ENCODE peak calls at places on chromosomes 5 and 9, in eight cellular contexts. Q is stomach; S is naive thymus-derived CD4-positive, alpha-beta T cell; W is body of pancreas; F is mesendoderm; U is CD4-positive, alpha-beta memory T cell; P is right atrium auricular region; T is esophagus squamous epithelium. A is an unnamed sample. For H3K36me3 and H3K27me3, the result is how much of the 10 kb centered on the place peaks cover.

GRCh38 chr9:114417511-114417910 is 29.7 kb upstream of the AKNA start:
- DNase-seq in S (no peak), Q (no peak), T (no peak), P (no peak), U (no peak), W (no peak), F (no peak), A (no peak)

GRCh38 chr5:138305797-138306196 is 25.8 kb downstream of the CDC25C start:
- DNase-seq in F (no peak), T (no peak), P (peak), Q (peak), S (no peak), W (peak), U (no peak), A (no peak)

GRCh38 chr9:122374885-122375420 is 4.1 kb downstream of the PTGS1 start:
- DNase-seq in S (no peak), F (peak), Q (peak), P (peak), T (no peak), U (no peak), W (peak), A (peak)

GRCh38 chr5:147818290-147818689 is 13.2 kb downstream of the SPINK1 start:
- DNase-seq in U (no peak), S (no peak), P (no peak), T (no peak), W (no peak), F (no peak), Q (no peak), A (no peak)

GRCh38 chr5:73655521-73656160 is 29.6 kb downstream of the ARHGEF28 start:
- DNase-seq in Q (no peak), P (no peak), U (no peak), T (no peak), S (no peak), W (no peak), F (no peak), A (no peak)

GRCh38 chr5:172793577-172794488 is 22.8 kb upstream of the DUSP1 start:
- DNase-seq in U (no peak), P (no peak), F (no peak), T (no peak), Q (no peak), S (no peak), W (no peak), A (peak)

GRCh38 chr5:94901071-94901979 is 282.9 kb downstream of the SLF1 start:
- DNase-seq in T (no peak), F (peak), S (no peak), Q (no peak), P (no peak), W (no peak), U (no peak), A (no peak)

GRCh38 chr5:178114325-178115135 is 1.2 kb downstream of the N4BP3 start:
- DNase-seq in T (no peak), W (no peak), U (peak), S (no peak), P (no peak), Q (peak), F (peak), A (peak)

GRCh38 chr5:134738963-134739661 is 764 bp downstream of the CAMLG start:
- DNase-seq in P (no peak), T (no peak), W (peak), S (no peak), F (peak), Q (no peak), U (peak), A (peak)

GRCh38 chr9:129331772-129332512 is 153.9 kb upstream of the IER5L start:
- DNase-seq in Q (no peak), S (no peak), F (peak), U (no peak), W (no peak), P (no peak), T (no peak), A (no peak)

GRCh38 chr9:137241490-137242328 is 622 bp downstream of the TUBB4B start:
- DNase-seq in Q (peak), F (no peak), S (peak), P (peak), T (no peak), U (no peak), W (peak), A (peak)

GRCh38 chr9:100196828-100197227 is 97.8 kb downstream of the INVS start:
- DNase-seq in Q (no peak), T (no peak), S (no peak), W (no peak), P (no peak), U (no peak), F (peak), A (no peak)

GRCh38 chr9:112132356-112132755 is 42.7 kb downstream of the SUSD1 start:
- DNase-seq in F (no peak), U (no peak), T (no peak), P (no peak), W (no peak), S (no peak), Q (no peak), A (no peak)

GRCh38 chr9:119284118-119284517 is 85.1 kb downstream of the BRINP1 start:
- DNase-seq in F (peak), P (no peak), Q (no peak), W (no peak), T (no peak), S (no peak), U (no peak), A (no peak)

GRCh38 chr9:131619680-131620079 is 74.4 kb downstream of the PRRT1B start:
- DNase-seq in F (no peak), S (no peak), Q (no peak), P (no peak), U (no peak), W (no peak), T (no peak), A (no peak)

GRCh38 chr9:131616983-131617604 is 71.8 kb downstream of the PRRT1B start:
- DNase-seq in F (no peak), S (no peak), Q (no peak), T (no peak), W (no peak), U (no peak), P (no peak), A (no peak)

GRCh38 chr9:131617611-131618010 is 72.3 kb downstream of the PRRT1B start:
- DNase-seq in W (no peak), Q (no peak), U (no peak), F (no peak), S (no peak), T (no peak), P (no peak), A (no peak)

GRCh38 chr9:131618071-131618479 is 72.8 kb downstream of the PRRT1B start:
- DNase-seq in U (no peak), P (peak), Q (peak), W (peak), T (no peak), S (no peak), F (no peak), A (no peak)

DNA sequence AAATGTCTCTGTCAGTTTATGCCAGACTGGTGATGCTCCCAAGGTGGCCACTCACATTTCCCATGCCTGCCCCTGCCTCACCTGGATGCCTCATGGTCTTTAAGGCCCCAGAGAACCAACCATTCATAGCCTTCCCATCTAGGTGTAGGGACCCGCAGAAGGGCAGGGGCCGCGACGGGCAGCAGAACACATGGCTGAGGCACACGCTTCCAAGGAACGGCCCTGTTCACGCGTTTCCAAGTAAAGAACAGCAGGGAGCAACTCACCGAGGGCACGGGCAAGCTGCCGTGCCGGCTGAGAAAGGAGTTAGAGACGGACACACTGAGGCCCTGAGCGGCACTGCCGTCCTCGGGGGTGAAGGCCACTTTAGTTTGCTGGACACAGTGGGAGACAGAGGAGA is 73.5 kb downstream of the PRRT1B start:
- DNase-seq in T (no peak), W (no peak), P (no peak), U (no peak), Q (no peak), S (no peak), F (no peak), A (no peak)
- H3K36me3 ChIP-seq in T (under half), W (under half), P (half or more), U (half or more), Q (under half), S (under half), F (under half), A (under half)

GRCh38 chr5:169290895-169291294 is 10.0 kb downstream of the SLIT3 start:
- DNase-seq in Q (no peak), U (no peak), T (no peak), F (no peak), W (no peak), S (no peak), P (no peak), A (no peak)
- H3K27me3 ChIP-seq in Q (under half), U (under half), T (under half), F (under half), W (under half), S (under half), P (under half), A (under half)

DNA sequence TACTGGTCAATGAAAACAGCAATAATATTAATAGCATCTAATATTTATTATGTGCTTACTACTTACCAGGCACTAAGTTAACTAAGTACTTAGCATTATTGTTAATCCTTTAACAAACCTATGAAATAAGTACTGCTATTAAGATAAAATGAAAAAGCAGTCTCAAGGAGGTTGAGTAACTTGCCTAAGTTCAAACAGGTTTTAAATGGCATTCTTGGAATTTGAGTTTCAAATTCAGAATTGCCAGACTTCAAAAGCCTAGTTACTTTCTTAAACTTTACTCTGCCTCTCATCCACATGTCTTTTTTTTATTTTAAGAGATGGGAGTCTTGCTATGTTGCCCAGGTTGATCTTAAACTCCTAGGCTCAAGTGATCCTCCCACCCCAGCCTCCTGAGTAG is 16.0 kb downstream of the LEAP2 start:
- DNase-seq in S (no peak), F (no peak), U (no peak), Q (no peak), T (no peak), W (no peak), P (no peak), A (no peak)
- H3K36me3 ChIP-seq in S (under half), F (under half), U (half or more), Q (half or more), T (under half), W (under half), P (half or more), A (under half)

DNA sequence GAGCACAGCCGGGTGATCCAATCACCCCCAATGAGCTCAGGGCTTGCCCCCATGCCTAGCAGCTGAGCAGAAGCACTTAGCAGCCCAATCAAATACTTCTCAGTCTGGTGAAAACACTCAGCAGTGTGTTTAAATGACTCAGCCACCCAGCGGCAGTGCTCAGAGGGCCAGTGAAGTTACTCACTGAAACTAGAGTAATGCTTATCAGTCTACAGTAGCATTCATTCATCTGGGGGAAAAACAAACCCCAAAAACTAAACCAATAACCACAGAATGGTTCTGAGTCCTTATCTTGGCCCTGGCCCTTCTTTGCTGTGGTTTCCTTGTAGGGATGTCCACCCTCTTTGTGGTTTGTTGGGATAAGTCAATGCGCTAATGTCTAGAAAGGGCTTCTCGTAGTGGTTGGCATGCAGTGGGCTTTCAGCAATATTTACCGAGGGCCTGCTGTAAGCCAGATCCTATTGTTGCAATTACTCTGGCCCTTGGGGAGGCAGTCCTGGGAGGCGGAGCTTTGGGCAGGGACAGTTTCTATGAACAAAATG is 43.2 kb downstream of the LHX2 start:
- DNase-seq in P (no peak), W (no peak), S (no peak), F (peak), Q (no peak), T (no peak), U (no peak), A (no peak)
- H3K27me3 ChIP-seq in P (under half), W (under half), S (under half), F (under half), Q (under half), T (under half), U (under half), A (under half)

GRCh38 chr5:98904786-98905185 is 24.0 kb downstream of the CHD1 start:
- DNase-seq in W (no peak), S (no peak), Q (no peak), U (no peak), P (no peak), F (no peak), T (no peak), A (peak)
- H3K36me3 ChIP-seq in W (under half), S (under half), Q (under half), U (under half), P (under half), F (under half), T (under half), A (under half)

DNA sequence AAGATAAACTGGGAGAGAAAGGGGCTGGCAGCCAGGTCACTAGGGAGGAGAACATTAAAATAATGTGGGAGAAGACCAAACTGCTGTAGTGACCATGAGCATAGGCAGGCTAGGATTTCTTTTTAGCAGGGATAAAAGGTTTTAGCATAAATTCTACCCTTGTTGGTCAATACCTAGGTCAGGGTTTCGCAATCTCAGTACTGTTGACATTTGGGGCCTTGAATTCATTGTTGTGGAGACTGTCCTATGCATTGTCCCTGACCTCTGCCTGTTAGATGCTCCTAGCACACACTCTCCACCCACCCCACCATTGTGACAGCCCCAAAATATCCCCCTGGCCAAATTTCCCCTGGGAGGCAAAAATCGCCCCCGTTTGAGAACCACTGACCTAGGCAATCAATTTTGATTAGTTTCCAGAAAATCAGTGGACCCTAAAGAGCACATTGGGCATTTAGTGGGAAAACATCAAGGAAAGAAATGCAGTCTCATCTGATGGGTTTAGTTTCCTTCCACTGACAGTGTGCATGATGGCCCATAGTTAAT is 181.4 kb downstream of the NTRK2 start:
- DNase-seq in U (no peak), W (no peak), P (no peak), T (no peak), F (peak), Q (no peak), S (no peak), A (no peak)
- H3K27me3 ChIP-seq in U (under half), W (under half), P (under half), T (under half), F (under half), Q (under half), S (under half), A (under half)

A was measured in small intestine.